ENCODE peak calls at places on chromosomes 4 and X, in eight cellular contexts. U is AG09309; M is epithelial cell of esophagus; X is Karpas-422; O is endodermal cell; I is stromal cell of bone marrow; H is stimulated activated CD8-positive, alpha-beta memory T cell treated with anti-CD3 and anti-CD28 coated beads, Interleukin-4, amount 100 ng/mL, for 4 hours; W is iPS-NIHi11. E is an unnamed sample.

GRCh38 chrX:118724775-118725174 is 2.6 kb upstream of the IL13RA1 start:
- DNase-seq in H (no peak), X (no peak), M (no peak), I (no peak), W (no peak), U (no peak), O (no peak), E (no peak)

GRCh38 chr4:146381263-146381872 is 140.4 kb downstream of the SLC10A7 start:
- DNase-seq in O (no peak), I (no peak), W (peak; percentile 9), X (no peak), M (peak; percentile 7), H (no peak), U (no peak), E (no peak)

GRCh38 chr4:108135549-108136209 is 33.1 kb downstream of the LEF1 start:
- DNase-seq in M (peak; percentile 70), O (peak; percentile 94), I (no peak), W (peak; percentile 75), U (no peak), X (no peak), H (no peak), E (peak; percentile 18)

GRCh38 chr4:169791527-169792156 is 33.9 kb upstream of the HPF1 start:
- DNase-seq in O (peak; percentile 84), W (peak; percentile 60), M (peak; percentile 57), U (no peak), H (no peak), X (no peak), I (peak; percentile 45), E (no peak)

GRCh38 chr4:103012085-103012484 is 7.4 kb downstream of the SLC9B1 start:
- DNase-seq in U (peak; percentile 47), H (no peak), W (no peak), M (peak; percentile 72), O (no peak), I (peak; percentile 43), X (no peak), E (no peak)

GRCh38 chr4:89587364-89587763 is 249.6 kb downstream of the SNCA start:
- DNase-seq in I (no peak), M (no peak), X (no peak), O (no peak), W (no peak), U (no peak), H (no peak), E (no peak)

GRCh38 chr4:39319678-39320077 is 46.5 kb downstream of the RFC1 start:
- DNase-seq in U (peak; percentile 81), M (peak; percentile 92), X (no peak), O (no peak), H (no peak), W (no peak), I (peak; percentile 44), E (peak; percentile 70)

GRCh38 chrX:46665232-46666162 is 91.9 kb downstream of the CHST7 start:
- DNase-seq in U (no peak), O (no peak), X (no peak), W (no peak), H (no peak), I (no peak), M (peak; percentile 77), E (peak; percentile 27)

GRCh38 chr4:161356351-161356750 is 807.4 kb downstream of the FSTL5 start:
- DNase-seq in I (no peak), U (no peak), X (no peak), W (no peak), M (no peak), O (no peak), H (no peak), E (no peak)

GRCh38 chr4:88007304-88008132 is at the start of gene PKD2:
- DNase-seq in H (peak; percentile 46), X (peak; percentile 91), I (peak; percentile 65), O (peak; percentile 90), M (peak; percentile 85), U (no peak), W (peak; percentile 93), E (peak; percentile 22)

GRCh38 chrX:97936296-97936695 is 1052.6 kb downstream of the RPA4 start:
- DNase-seq in I (no peak), U (no peak), H (no peak), X (no peak), M (no peak), O (no peak), W (no peak), E (no peak)

GRCh38 chr4:10117424-10118354 is 1.1 kb upstream of the WDR1 start:
- DNase-seq in U (no peak), X (peak; percentile 63), O (peak; percentile 53), W (no peak), H (no peak), I (no peak), M (no peak), E (no peak)

GRCh38 chr4:17097369-17097768 is 198.9 kb upstream of the LDB2 start:
- DNase-seq in M (no peak), W (no peak), U (no peak), X (no peak), I (no peak), O (no peak), H (no peak), E (no peak)

GRCh38 chrX:37887347-37887746 is 40.0 kb upstream of the DYNLT3 start:
- DNase-seq in M (no peak), H (no peak), W (no peak), X (no peak), I (no peak), O (no peak), U (no peak), E (no peak)

GRCh38 chr4:2289311-2289954 is 27.5 kb upstream of the MXD4 start:
- DNase-seq in U (no peak), I (no peak), O (peak; percentile 39), X (no peak), W (no peak), H (no peak), M (no peak), E (no peak)

GRCh38 chrX:134735015-134735414 is 76.7 kb upstream of the PLAC1 start:
- DNase-seq in W (no peak), U (no peak), H (no peak), I (no peak), X (no peak), O (no peak), M (no peak), E (no peak)

GRCh38 chrX:40100141-40100536 is 2.4 kb upstream of the BCOR start:
- DNase-seq in M (no peak), X (peak; percentile 78), O (peak; percentile 72), W (no peak), U (no peak), I (no peak), H (no peak), E (no peak)

E was measured in epithelial cell of prostate.